ENCODE peak calls at places on chromosomes 1 and 21, in eight cellular contexts. M is fibroblast of mammary gland, S is hepatocyte, I is OCI-LY7, J is stomach, H is Caco-2, L is endothelial cell of umbilical vein, Q is uterus. Z is an unnamed sample.
A peak's percentile ranks its signal among the peaks of the same experiment; 100 is the strongest.

GRCh38 chr1:14140800-14141526 is 441.0 kb downstream of the PRDM2 start:
- DNase-seq in S (peak; percentile 37), L (no peak), H (no peak), J (no peak), I (no peak), M (peak; percentile 4), Q (peak; percentile 29), Z (no peak)

GRCh38 chr1:53553734-53554509 is 94.7 kb downstream of the DMRTB1 start:
- DNase-seq in H (no peak), M (no peak), J (no peak), Q (peak; percentile 10), I (no peak), L (no peak), S (no peak), Z (peak; percentile 58)

GRCh38 chr1:92752719-92753118 is 32.2 kb downstream of the EVI5 start:
- DNase-seq in J (no peak), L (no peak), Q (no peak), S (no peak), H (no peak), M (peak; percentile 31), I (no peak), Z (no peak)

GRCh38 chr1:158989424-158989823 is 20.3 kb upstream of the IFI16 start:
- DNase-seq in Q (no peak), J (no peak), I (no peak), M (no peak), H (no peak), L (no peak), S (peak; percentile 15), Z (no peak)

GRCh38 chr1:234607091-234608025 is 2.6 kb downstream of the IRF2BP2 start:
- DNase-seq in M (peak; percentile 44), J (peak; percentile 38), S (no peak), Q (no peak), L (peak; percentile 52), H (peak; percentile 57), I (no peak), Z (no peak)

GRCh38 chr21:37219766-37220432 is 47.2 kb downstream of the VPS26C start:
- DNase-seq in S (no peak), J (no peak), Q (no peak), H (peak; percentile 72), I (no peak), L (no peak), M (peak; percentile 10), Z (no peak)

GRCh38 chr1:184141481-184141880 is 90.0 kb downstream of the TSEN15 start:
- DNase-seq in M (no peak), Q (no peak), H (no peak), S (no peak), J (no peak), I (no peak), L (no peak), Z (no peak)

GRCh38 chr1:238457610-238458009 is 566.9 kb upstream of the ZP4 start:
- DNase-seq in Q (no peak), H (no peak), I (no peak), M (peak; percentile 4), J (no peak), L (no peak), S (no peak), Z (no peak)

GRCh38 chr1:6070450-6070974 is 24.8 kb downstream of the KCNAB2 start:
- DNase-seq in Q (no peak), L (peak; percentile 33), M (no peak), S (no peak), J (no peak), H (no peak), I (no peak), Z (no peak)

GRCh38 chr1:167430134-167430848 is 88.0 kb downstream of the CD247 start:
- DNase-seq in M (no peak), J (no peak), I (peak; percentile 74), H (no peak), S (no peak), L (no peak), Q (no peak), Z (no peak)

GRCh38 chr1:153658400-153659174 is at the start of gene SNAPIN:
- DNase-seq in J (peak; percentile 90), H (peak; percentile 95), I (peak; percentile 91), Q (peak; percentile 93), M (peak; percentile 82), S (peak; percentile 95), L (peak; percentile 83), Z (peak; percentile 95)

GRCh38 chr1:207454046-207454964 is at the start of gene CR2:
- DNase-seq in L (no peak), H (peak; percentile 77), S (peak; percentile 74), Q (peak; percentile 13), I (peak; percentile 86), J (peak; percentile 58), M (no peak), Z (no peak)

GRCh38 chr1:202805886-202806511 is 2.2 kb downstream of the KDM5B start:
- DNase-seq in M (no peak), L (peak; percentile 34), J (no peak), I (no peak), Q (no peak), H (no peak), S (no peak), Z (no peak)

DNA sequence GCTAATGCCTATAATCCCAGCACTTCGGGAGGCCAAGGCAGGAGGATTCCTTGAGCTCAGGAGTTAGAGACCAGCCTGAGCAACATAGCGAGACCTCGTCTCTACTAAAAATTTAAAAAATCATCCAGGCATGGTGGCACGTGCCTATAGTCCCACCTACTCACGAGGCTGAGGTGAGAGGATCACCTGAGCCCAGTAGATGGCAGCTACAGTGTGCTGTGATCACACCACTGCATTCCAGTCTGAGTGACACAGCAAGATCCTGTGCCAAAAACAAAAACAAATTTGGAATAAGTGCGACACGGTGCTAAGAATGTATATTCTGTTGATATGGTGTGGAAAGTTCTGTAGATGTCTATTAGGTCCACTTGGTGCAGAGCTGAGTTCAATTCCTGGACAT is 15.1 kb downstream of the USP33 start:
- DNase-seq in H (peak; percentile 19), L (no peak), M (no peak), Q (no peak), J (no peak), I (no peak), S (no peak), Z (no peak)
- TF ChIP-seq CTCF in H (no peak), L (no peak), M (no peak), Q (no peak), J (no peak), I (peak; percentile 20), S (no peak), Z (no peak)

GRCh38 chr1:154819628-154820590 is 50.2 kb downstream of the KCNN3 start:
- DNase-seq in L (no peak), Q (no peak), S (peak; percentile 32), M (peak; percentile 6), H (peak; percentile 47), I (peak; percentile 65), J (peak; percentile 31), Z (no peak)
- TF ChIP-seq CTCF in L (peak; percentile 52), Q (no peak), S (no peak), M (peak; percentile 44), H (peak; percentile 53), I (no peak), J (no peak), Z (peak; percentile 65)

DNA sequence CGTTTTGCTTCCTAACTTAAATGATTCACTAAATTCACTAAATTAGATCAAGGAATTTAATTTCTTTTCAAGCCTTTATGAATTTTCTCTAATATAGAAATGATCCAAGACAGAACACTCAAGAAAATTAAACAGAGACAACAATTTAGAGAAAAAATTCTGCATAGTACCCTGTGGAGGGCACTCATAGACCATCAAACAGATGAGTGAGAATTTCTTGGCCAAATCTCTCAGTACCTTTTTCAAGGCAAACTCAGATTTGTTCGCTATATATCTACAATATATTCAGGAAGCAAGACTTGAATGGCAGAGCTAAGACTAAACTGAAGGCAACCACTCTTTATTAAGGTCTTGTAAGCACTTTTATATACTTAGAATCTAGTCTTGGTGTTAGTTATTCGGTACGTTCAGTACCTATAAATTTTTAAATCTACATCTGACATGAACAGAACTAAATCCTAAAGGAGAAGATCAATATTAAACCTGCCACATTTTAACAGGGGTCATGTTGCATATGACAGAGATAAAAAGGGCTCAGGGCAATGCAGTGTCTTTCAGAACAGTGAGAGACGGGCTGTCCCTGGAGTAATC is 118.7 kb upstream of the TMPRSS15 start:
- DNase-seq in L (peak; percentile 26), Q (no peak), J (no peak), H (no peak), M (no peak), S (peak; percentile 31), I (no peak), Z (no peak)
- TF ChIP-seq CTCF in L (peak; percentile 8), Q (no peak), J (no peak), H (peak; percentile 8), M (no peak), S (peak; percentile 66), I (peak; percentile 32), Z (peak; percentile 91)

GRCh38 chr1:246971969-246972368 is 35.9 kb downstream of the ZNF695 start:
- DNase-seq in M (no peak), H (no peak), L (no peak), I (no peak), S (no peak), J (no peak), Q (no peak), Z (no peak)

GRCh38 chr1:246966502-246966901 is 34.8 kb upstream of the AHCTF1 start:
- DNase-seq in Q (no peak), L (no peak), H (no peak), S (no peak), I (no peak), J (no peak), M (no peak), Z (no peak)

GRCh38 chr1:246969621-246970020 is 37.9 kb upstream of the AHCTF1 start:
- DNase-seq in J (no peak), H (no peak), Q (no peak), I (no peak), M (no peak), L (no peak), S (no peak), Z (no peak)

DNA sequence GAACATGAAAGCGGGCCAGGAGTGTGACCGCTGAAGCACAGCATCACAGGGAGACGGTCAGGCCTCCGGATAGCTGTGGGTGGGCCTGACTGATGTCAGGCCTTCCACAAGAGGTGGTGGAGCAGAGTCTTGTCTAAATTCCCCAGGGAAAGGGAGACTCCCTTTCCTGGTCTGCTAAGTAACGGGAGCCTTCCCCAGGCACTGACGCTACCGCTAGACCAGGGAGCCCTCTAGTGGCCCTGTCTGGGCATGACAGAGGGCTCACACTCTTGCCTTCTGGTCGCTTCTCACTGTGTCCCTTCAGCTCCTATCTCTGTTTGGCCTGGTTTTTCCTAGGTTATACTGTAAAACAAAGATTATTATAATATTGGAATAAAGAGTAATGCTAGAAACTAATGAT is 36.5 kb downstream of the ZNF695 start:
- DNase-seq in H (peak; percentile 41), J (peak; percentile 63), I (peak; percentile 40), L (peak; percentile 42), S (peak; percentile 63), Q (peak; percentile 61), M (peak; percentile 77), Z (no peak)
- TF ChIP-seq CTCF in H (peak; percentile 9), J (no peak), I (peak; percentile 75), L (peak; percentile 73), S (peak; percentile 52), Q (peak; percentile 59), M (peak; percentile 88), Z (peak; percentile 75)